ENCODE peak calls at places on chromosomes 2 and 18, in six cellular contexts. B is NCI-H1694, Q is HEK293T, N is activated B cell treated with CpG ODN at 0.5 μM for 24 hours, I is NCI-H1048, D is NCI-H69. E is an unnamed sample.

GRCh38 chr18:72460210-72460680 is 83.9 kb downstream of the CBLN2 start:
- DNase-seq in B (no peak), Q (no peak), N (no peak), I (no peak), D (no peak), E (no peak)

GRCh38 chr2:195871326-195871725 is 197.3 kb downstream of the DNAH7 start:
- DNase-seq in B (no peak), Q (no peak), N (no peak), I (no peak), D (no peak), E (no peak)

GRCh38 chr2:239677455-239678185 is 276.8 kb upstream of the HDAC4 start:
- DNase-seq in B (no peak), Q (no peak), N (no peak), I (no peak), D (no peak), E (no peak)

GRCh38 chr2:46299365-46300263 is 2.4 kb downstream of the EPAS1 start:
- DNase-seq in B (no peak), Q (peak), N (no peak), I (no peak), D (peak), E (peak)

GRCh38 chr18:48121752-48122151 is 191.3 kb upstream of the SMAD2 start:
- DNase-seq in B (no peak), Q (no peak), N (no peak), I (no peak), D (peak), E (no peak)

GRCh38 chr2:241734208-241734466 is 293 bp upstream of the D2HGDH start:
- DNase-seq in B (no peak), Q (no peak), N (no peak), I (no peak), D (no peak), E (no peak)

GRCh38 chr2:231680284-231680991 is 27.9 kb upstream of the PTMA start:
- DNase-seq in B (no peak), Q (peak), N (no peak), I (no peak), D (peak), E (no peak)

GRCh38 chr2:126661001-126661400 is 5.0 kb downstream of the GYPC start:
- DNase-seq in B (no peak), Q (no peak), N (no peak), I (no peak), D (no peak), E (no peak)

GRCh38 chr18:9792565-9793226 is 84.6 kb downstream of the RAB31 start:
- DNase-seq in B (no peak), Q (peak), N (no peak), I (no peak), D (peak), E (no peak)

GRCh38 chr2:101295895-101296294 is 12.6 kb downstream of the RNF149 start:
- DNase-seq in B (no peak), Q (no peak), N (no peak), I (no peak), D (no peak), E (peak)

GRCh38 chr2:197263077-197263476 is 47.5 kb downstream of the ANKRD44 start:
- DNase-seq in B (no peak), Q (no peak), N (no peak), I (no peak), D (peak), E (no peak)

GRCh38 chr2:142175917-142176316 is 45.1 kb upstream of the LRP1B start:
- DNase-seq in B (no peak), Q (peak), N (no peak), I (no peak), D (peak), E (no peak)

GRCh38 chr18:12520442-12520992 is 112.8 kb downstream of the PRELID3A start:
- DNase-seq in B (peak), Q (no peak), N (no peak), I (no peak), D (peak), E (peak)

GRCh38 chr2:199707584-199708185 is 143.3 kb downstream of the FTCDNL1 start:
- DNase-seq in B (no peak), Q (no peak), N (no peak), I (no peak), D (no peak), E (no peak)

GRCh38 chr2:234564719-234565118 is 67.8 kb upstream of the ARL4C start:
- DNase-seq in B (peak), Q (no peak), N (no peak), I (no peak), D (peak), E (peak)

GRCh38 chr2:121387591-121388325 is 102.8 kb upstream of the TFCP2L1 start:
- DNase-seq in B (no peak), Q (no peak), N (no peak), I (no peak), D (no peak), E (no peak)

GRCh38 chr2:217289909-217290283 is 430.0 kb upstream of the TNP1 start:
- DNase-seq in B (no peak), Q (peak), N (no peak), I (no peak), D (peak), E (no peak)

GRCh38 chr2:53473236-53473635 is 294.4 kb upstream of the CHAC2 start:
- DNase-seq in B (no peak), Q (peak), N (no peak), I (no peak), D (peak), E (no peak)

GRCh38 chr2:85774126-85774978 is 20.6 kb downstream of the ATOH8 start:
- DNase-seq in B (no peak), Q (no peak), N (no peak), I (no peak), D (no peak), E (no peak)

GRCh38 chr2:24818721-24819167 is 25.5 kb downstream of the CENPO start:
- DNase-seq in B (no peak), Q (no peak), N (no peak), I (no peak), D (no peak), E (no peak)

GRCh38 chr2:54012538-54013141 is 41.8 kb upstream of the PSME4 start:
- DNase-seq in B (no peak), Q (no peak), N (no peak), I (no peak), D (no peak), E (no peak)

GRCh38 chr2:12501469-12502147 is 215.1 kb upstream of the TRIB2 start:
- DNase-seq in B (no peak), Q (no peak), N (peak), I (no peak), D (no peak), E (no peak)

GRCh38 chr2:70044290-70045040 is 42.8 kb upstream of the PCBP1 start:
- DNase-seq in B (no peak), Q (no peak), N (no peak), I (no peak), D (peak), E (no peak)

GRCh38 chr2:201127570-201127969 is 11.6 kb downstream of the CFLAR start:
- DNase-seq in B (peak), Q (no peak), N (no peak), I (no peak), D (peak), E (peak)

GRCh38 chr2:170715932-170716777 is 1.0 kb downstream of the SP5 start:
- DNase-seq in B (no peak), Q (no peak), N (no peak), I (no peak), D (peak), E (no peak)

GRCh38 chr2:157336137-157336721 is 10.6 kb upstream of the ERMN start:
- DNase-seq in B (peak), Q (peak), N (no peak), I (no peak), D (peak), E (peak)